ENCODE peak calls at places on chromosome 5, in seven cellular contexts. One of them, this sample, is unnamed.

GRCh38 chr5:161094411-161094810 is 242.4 kb upstream of the ATP10B start:
- DNase-seq in left kidney: no peak
- DNase-seq in astrocyte of the spinal cord: peak; percentile 58
- DNase-seq in H54: no peak
- DNase-seq in NCI-H1105 treated with DMSO at 0.1 percent for 48 hours: no peak
- DNase-seq in CD8-positive, alpha-beta memory T cell: no peak
- DNase-seq in T-cell: no peak
- DNase-seq in this sample: no peak

GRCh38 chr5:115246361-115246991 is 16.2 kb downstream of the PGGT1B start:
- DNase-seq in left kidney: peak; percentile 70
- DNase-seq in astrocyte of the spinal cord: peak; percentile 45
- DNase-seq in H54: no peak
- DNase-seq in NCI-H1105 treated with DMSO at 0.1 percent for 48 hours: peak; percentile 54
- DNase-seq in CD8-positive, alpha-beta memory T cell: peak; percentile 27
- DNase-seq in T-cell: no peak
- DNase-seq in this sample: peak; percentile 15

GRCh38 chr5:17396247-17396646 is 101.8 kb upstream of the TAF11L2 start:
- DNase-seq in left kidney: no peak
- DNase-seq in astrocyte of the spinal cord: no peak
- DNase-seq in H54: no peak
- DNase-seq in NCI-H1105 treated with DMSO at 0.1 percent for 48 hours: no peak
- DNase-seq in CD8-positive, alpha-beta memory T cell: no peak
- DNase-seq in T-cell: no peak
- DNase-seq in this sample: no peak

GRCh38 chr5:153780876-153781275 is 257.8 kb downstream of the FAM114A2 start:
- DNase-seq in left kidney: no peak
- DNase-seq in astrocyte of the spinal cord: no peak
- DNase-seq in H54: no peak
- DNase-seq in NCI-H1105 treated with DMSO at 0.1 percent for 48 hours: no peak
- DNase-seq in CD8-positive, alpha-beta memory T cell: no peak
- DNase-seq in T-cell: no peak
- DNase-seq in this sample: no peak

GRCh38 chr5:142861011-142861410 is 90.8 kb downstream of the ARHGAP26 start:
- DNase-seq in left kidney: no peak
- DNase-seq in astrocyte of the spinal cord: no peak
- DNase-seq in H54: no peak
- DNase-seq in NCI-H1105 treated with DMSO at 0.1 percent for 48 hours: no peak
- DNase-seq in CD8-positive, alpha-beta memory T cell: no peak
- DNase-seq in T-cell: no peak
- DNase-seq in this sample: no peak

GRCh38 chr5:74017786-74018211 is 391.8 kb downstream of the ARHGEF28 start:
- DNase-seq in left kidney: no peak
- DNase-seq in astrocyte of the spinal cord: peak; percentile 61
- DNase-seq in H54: peak; percentile 54
- DNase-seq in NCI-H1105 treated with DMSO at 0.1 percent for 48 hours: peak; percentile 34
- DNase-seq in CD8-positive, alpha-beta memory T cell: no peak
- DNase-seq in T-cell: no peak
- DNase-seq in this sample: no peak

GRCh38 chr5:122341087-122341486 is 29.1 kb downstream of the SNCAIP start:
- DNase-seq in left kidney: no peak
- DNase-seq in astrocyte of the spinal cord: no peak
- DNase-seq in H54: no peak
- DNase-seq in NCI-H1105 treated with DMSO at 0.1 percent for 48 hours: no peak
- DNase-seq in CD8-positive, alpha-beta memory T cell: no peak
- DNase-seq in T-cell: no peak
- DNase-seq in this sample: no peak

GRCh38 chr5:53479656-53480473 is 564 bp upstream of the FST start:
- DNase-seq in left kidney: peak; percentile 81
- DNase-seq in astrocyte of the spinal cord: peak; percentile 55
- DNase-seq in H54: peak; percentile 40
- DNase-seq in NCI-H1105 treated with DMSO at 0.1 percent for 48 hours: peak; percentile 30
- DNase-seq in CD8-positive, alpha-beta memory T cell: peak; percentile 19
- DNase-seq in T-cell: no peak
- DNase-seq in this sample: peak; percentile 38

GRCh38 chr5:119290161-119290569 is 65.7 kb upstream of the TNFAIP8 start:
- DNase-seq in left kidney: no peak
- DNase-seq in astrocyte of the spinal cord: no peak
- DNase-seq in H54: no peak
- DNase-seq in NCI-H1105 treated with DMSO at 0.1 percent for 48 hours: no peak
- DNase-seq in CD8-positive, alpha-beta memory T cell: no peak
- DNase-seq in T-cell: no peak
- DNase-seq in this sample: no peak

This sample was measured in Caco-2.